ENCODE peak calls at places on chromosomes 12 and 14, in five cellular contexts. W is amniotic stem cell, G is posterior vena cava, I is suprapubic skin, T is GM12878. Z is an unnamed sample.

GRCh38 chr12:57461904-57462306 is 2.3 kb downstream of the GLI1 start:
- DNase-seq in G (no peak), W (no peak), I (no peak), T (no peak), Z (no peak)

GRCh38 chr14:93064411-93065271 is 51.1 kb downstream of the ITPK1 start:
- DNase-seq in I (no peak), T (no peak), W (no peak), G (no peak), Z (no peak)

GRCh38 chr12:112977641-112978040 is 678 bp upstream of the OAS2 start:
- DNase-seq in G (peak), I (no peak), T (no peak), W (no peak), Z (no peak)

GRCh38 chr12:113359133-113359938 is 949 bp downstream of the PLBD2 start:
- DNase-seq in W (no peak), G (peak), T (no peak), I (peak), Z (peak)

GRCh38 chr12:66647034-66647691 is 31.7 kb downstream of the GRIP1 start:
- DNase-seq in G (no peak), T (no peak), W (peak), I (no peak), Z (no peak)

GRCh38 chr12:68368332-68368731 is 36.2 kb upstream of the MDM1 start:
- DNase-seq in T (no peak), G (no peak), W (no peak), I (no peak), Z (no peak)

GRCh38 chr12:60842166-60842565 is 1246.3 kb downstream of the SLC16A7 start:
- DNase-seq in T (no peak), G (no peak), I (no peak), W (no peak), Z (no peak)

GRCh38 chr12:111298583-111299436 is 70.1 kb downstream of the PHETA1 start:
- DNase-seq in W (peak), I (no peak), G (no peak), T (no peak), Z (peak)

GRCh38 chr14:35386673-35387125 is 17.9 kb downstream of the NFKBIA start:
- DNase-seq in T (no peak), W (no peak), G (no peak), I (no peak), Z (peak)

GRCh38 chr12:54983536-54984102 is 943 bp downstream of the TESPA1 start:
- DNase-seq in G (no peak), W (no peak), I (no peak), T (no peak), Z (no peak)

GRCh38 chr12:118513554-118513953 is 137.2 kb downstream of the SUDS3 start:
- DNase-seq in I (no peak), W (no peak), T (no peak), G (no peak), Z (no peak)

GRCh38 chr12:119020377-119021360 is 39.3 kb downstream of the SRRM4 start:
- DNase-seq in I (no peak), G (no peak), W (no peak), T (no peak), Z (peak)

GRCh38 chr12:49877066-49877465 is 26.6 kb downstream of the FAIM2 start:
- DNase-seq in W (no peak), T (no peak), I (peak), G (peak), Z (no peak)

GRCh38 chr14:53399057-53399456 is 245.9 kb upstream of the DDHD1 start:
- DNase-seq in T (no peak), W (peak), I (no peak), G (no peak), Z (no peak)

GRCh38 chr12:3647504-3647903 is 105.4 kb downstream of the CRACR2A start:
- DNase-seq in G (no peak), W (no peak), I (no peak), T (no peak), Z (no peak)

GRCh38 chr14:103199141-103199540 is 75.9 kb downstream of the TNFAIP2 start:
- DNase-seq in T (no peak), I (peak), G (no peak), W (no peak), Z (no peak)

GRCh38 chr12:56520025-56520810 is 1.4 kb upstream of the RBMS2 start:
- DNase-seq in W (no peak), I (no peak), G (no peak), T (no peak), Z (no peak)

GRCh38 chr14:77151918-77152588 is 10.5 kb upstream of the ZDHHC22 start:
- DNase-seq in T (no peak), G (no peak), I (no peak), W (no peak), Z (no peak)

GRCh38 chr12:52168019-52168717 is 23.6 kb downstream of the KRT80 start:
- DNase-seq in I (no peak), W (no peak), T (no peak), G (no peak), Z (no peak)

GRCh38 chr12:10982244-10982643 is 4.5 kb downstream of the TAS2R50 start:
- DNase-seq in T (peak), G (no peak), I (no peak), W (no peak), Z (no peak)

GRCh38 chr12:113268621-113269020 is 47.4 kb downstream of the TPCN1 start:
- DNase-seq in W (no peak), G (peak), I (peak), T (no peak), Z (no peak)

GRCh38 chr14:103088921-103089320 is 4.9 kb downstream of the LBHD2 start:
- DNase-seq in W (no peak), T (no peak), G (no peak), I (no peak), Z (no peak)

GRCh38 chr12:76558684-76559276 is 791 bp downstream of the OSBPL8 start:
- DNase-seq in W (no peak), T (no peak), G (peak), I (peak), Z (peak)

GRCh38 chr12:105706321-105706972 is 376.0 kb downstream of the C12orf75 start:
- DNase-seq in I (no peak), W (peak), T (no peak), G (no peak), Z (no peak)

GRCh38 chr12:107379852-107380567 is 286.7 kb upstream of the CRY1 start:
- DNase-seq in G (no peak), I (no peak), T (no peak), W (no peak), Z (no peak)